ENCODE peak calls at places on chromosome 4, in eight cellular contexts. J is GM12865, D is erythroblast, R is T-helper 2 cell, U is T-helper 9 cell, W is NCI-H2029, H is NCI-H1417, V is foreskin fibroblast. F is an unnamed sample.

GRCh38 chr4:30600246-30600645 is 119.9 kb upstream of the PCDH7 start:
- DNase-seq in J (no peak), D (no peak), H (peak; percentile 12), V (no peak), R (no peak), W (no peak), U (no peak), F (peak; percentile 83)

GRCh38 chr4:78885598-78885997 is 53.6 kb downstream of the PAQR3 start:
- DNase-seq in U (no peak), J (no peak), V (no peak), W (no peak), H (no peak), D (no peak), R (no peak), F (no peak)

GRCh38 chr4:153479118-153479517 is 13.0 kb downstream of the TMEM131L start:
- DNase-seq in D (no peak), V (no peak), R (no peak), W (no peak), J (no peak), U (no peak), H (no peak), F (no peak)

GRCh38 chr4:82555279-82555678 is 6.5 kb downstream of the TMEM150C start:
- DNase-seq in J (no peak), V (no peak), U (no peak), W (no peak), R (no peak), D (no peak), H (no peak), F (no peak)

GRCh38 chr4:25928956-25929336 is 14.9 kb downstream of the SMIM20 start:
- DNase-seq in R (no peak), H (no peak), V (peak; percentile 82), J (no peak), D (no peak), W (peak; percentile 74), U (no peak), F (no peak)

GRCh38 chr4:147407261-147408045 is 73.4 kb upstream of the EDNRA start:
- DNase-seq in J (peak; percentile 4), R (no peak), W (no peak), U (no peak), H (no peak), D (no peak), V (no peak), F (peak; percentile 47)

GRCh38 chr4:141656031-141656430 is 19.6 kb downstream of the IL15 start:
- DNase-seq in J (no peak), R (no peak), D (no peak), W (no peak), H (no peak), U (no peak), V (no peak), F (no peak)

GRCh38 chr4:173490817-173491518 is 39.1 kb downstream of the HAND2 start:
- DNase-seq in D (no peak), U (no peak), R (no peak), J (no peak), W (no peak), H (no peak), V (peak; percentile 81), F (peak; percentile 78)

GRCh38 chr4:179415016-179415841 is 1973.0 kb upstream of the AGA start:
- DNase-seq in H (no peak), V (no peak), W (no peak), D (no peak), J (no peak), R (no peak), U (no peak), F (peak; percentile 69)

GRCh38 chr4:152962160-152962559 is 26.0 kb downstream of the FHDC1 start:
- DNase-seq in R (no peak), W (no peak), D (peak; percentile 71), J (no peak), U (no peak), V (no peak), H (no peak), F (no peak)

GRCh38 chr4:80307183-80307735 is 28.3 kb upstream of the CFAP299 start:
- DNase-seq in U (no peak), W (peak; percentile 28), J (no peak), H (peak; percentile 98), R (no peak), V (no peak), D (no peak), F (peak; percentile 59)

GRCh38 chr4:69167300-69167699 is 47.2 kb downstream of the UGT2B11 start:
- DNase-seq in U (no peak), W (no peak), J (no peak), H (no peak), V (no peak), D (peak; percentile 38), R (no peak), F (peak; percentile 2)

GRCh38 chr4:19523964-19524363 is 727.7 kb upstream of the SLIT2 start:
- DNase-seq in J (no peak), D (no peak), W (no peak), R (no peak), V (no peak), H (no peak), U (no peak), F (no peak)

GRCh38 chr4:52317361-52317879 is 266.3 kb downstream of the SPATA18 start:
- DNase-seq in R (no peak), H (no peak), V (no peak), D (no peak), W (no peak), U (no peak), J (no peak), F (no peak)

GRCh38 chr4:545612-546011 is 30.5 kb downstream of the TMEM271 start:
- DNase-seq in D (no peak), R (no peak), U (no peak), W (no peak), V (no peak), H (no peak), J (no peak), F (no peak)

GRCh38 chr4:123856689-123857545 is 460.3 kb downstream of the SPRY1 start:
- DNase-seq in U (no peak), J (no peak), V (peak; percentile 63), W (no peak), R (no peak), H (no peak), D (peak; percentile 4), F (peak; percentile 73)

GRCh38 chr4:153759407-153760226 is at the start of gene RNF175:
- DNase-seq in H (no peak), V (no peak), R (no peak), W (no peak), U (no peak), J (no peak), D (peak; percentile 14), F (no peak)

GRCh38 chr4:73676881-73677323 is 56.7 kb upstream of the RASSF6 start:
- DNase-seq in D (no peak), V (peak; percentile 51), R (no peak), J (no peak), U (no peak), W (peak; percentile 73), H (peak; percentile 96), F (peak; percentile 61)

GRCh38 chr4:111037591-111037990 is 414.7 kb upstream of the PITX2 start:
- DNase-seq in U (no peak), D (no peak), V (no peak), R (no peak), J (no peak), W (no peak), H (peak; percentile 22), F (no peak)

GRCh38 chr4:99165978-99166377 is 21.9 kb upstream of the ADH4 start:
- DNase-seq in D (no peak), H (no peak), J (no peak), R (no peak), W (no peak), V (no peak), U (no peak), F (no peak)

GRCh38 chr4:84451546-84451945 is 47.5 kb downstream of the NKX6-1 start:
- DNase-seq in U (no peak), V (no peak), W (no peak), H (peak; percentile 27), J (peak; percentile 1), R (no peak), D (no peak), F (peak; percentile 2)

GRCh38 chr4:74859163-74859562 is 64.8 kb upstream of the BTC start:
- DNase-seq in R (no peak), W (no peak), J (no peak), H (no peak), U (no peak), V (no peak), D (no peak), F (no peak)

GRCh38 chr4:6893449-6894085 is 16.1 kb upstream of the TBC1D14 start:
- DNase-seq in U (no peak), D (peak; percentile 59), J (no peak), H (no peak), W (no peak), R (no peak), V (no peak), F (peak; percentile 91)

GRCh38 chr4:16765549-16765948 is 132.9 kb downstream of the LDB2 start:
- DNase-seq in H (no peak), V (no peak), J (no peak), W (no peak), U (no peak), D (no peak), R (no peak), F (no peak)

GRCh38 chr4:135238940-135239339 is 1037.4 kb upstream of the PABPC4L start:
- DNase-seq in J (no peak), V (no peak), R (no peak), U (no peak), W (no peak), D (no peak), H (no peak), F (no peak)

GRCh38 chr4:82865592-82865991 is 25.4 kb downstream of the SEC31A start:
- DNase-seq in V (peak; percentile 68), W (no peak), U (no peak), D (no peak), J (peak; percentile 52), R (no peak), H (no peak), F (peak; percentile 98)

GRCh38 chr4:153419029-153419428 is 47.1 kb upstream of the TMEM131L start:
- DNase-seq in R (no peak), J (no peak), W (no peak), H (no peak), U (no peak), D (no peak), V (no peak), F (no peak)

GRCh38 chr4:8067945-8068894 is 90.4 kb downstream of the ABLIM2 start:
- DNase-seq in H (no peak), V (no peak), U (no peak), R (no peak), J (no peak), D (no peak), W (no peak), F (no peak)

GRCh38 chr4:25144870-25145481 is 15.3 kb downstream of the SEPSECS start:
- DNase-seq in H (peak; percentile 63), J (peak; percentile 17), D (peak; percentile 11), W (peak; percentile 25), V (peak; percentile 10), R (no peak), U (no peak), F (peak; percentile 36)

GRCh38 chr4:5157721-5158390 is 106.6 kb downstream of the STK32B start:
- DNase-seq in J (no peak), R (no peak), U (no peak), H (no peak), W (no peak), V (no peak), D (no peak), F (peak; percentile 23)

GRCh38 chr4:165839615-165840333 is 33.3 kb upstream of the TLL1 start:
- DNase-seq in W (no peak), V (no peak), J (no peak), U (no peak), D (no peak), R (no peak), H (no peak), F (no peak)

GRCh38 chr4:165379662-165380061 is 854 bp downstream of the CPE start:
- DNase-seq in R (no peak), H (peak; percentile 39), W (no peak), V (no peak), J (no peak), U (no peak), D (no peak), F (peak; percentile 43)